ENCODE peak calls at places on chromosome 15, in four cellular contexts. One of them, this sample, is unnamed.

GRCh38 chr15:47003568-47003967 is 713.7 kb upstream of the SEMA6D start:
- DNase-seq in SK-N-SH: peak
- DNase-seq in HepG2: no peak
- DNase-seq in HCT116: no peak
- DNase-seq in this sample: no peak

GRCh38 chr15:77506311-77507150 is 85.8 kb downstream of the HMG20A start:
- DNase-seq in HepG2: no peak
- DNase-seq in HCT116: no peak
- DNase-seq in SK-N-SH: no peak
- DNase-seq in this sample: no peak

GRCh38 chr15:54810496-54810895 is 386.2 kb downstream of the RSL24D1 start:
- DNase-seq in HCT116: no peak
- DNase-seq in SK-N-SH: no peak
- DNase-seq in HepG2: no peak
- DNase-seq in this sample: no peak

GRCh38 chr15:62163397-62163796 is 1.7 kb downstream of the C2CD4B start:
- DNase-seq in SK-N-SH: no peak
- DNase-seq in HepG2: no peak
- DNase-seq in HCT116: no peak
- DNase-seq in this sample: no peak

GRCh38 chr15:60507596-60508424 is 28.9 kb upstream of the ICE2 start:
- DNase-seq in HCT116: peak
- DNase-seq in HepG2: peak
- DNase-seq in SK-N-SH: peak
- DNase-seq in this sample: peak

GRCh38 chr15:72358532-72359180 is 17.2 kb downstream of the HEXA start:
- DNase-seq in SK-N-SH: peak
- DNase-seq in HepG2: peak
- DNase-seq in HCT116: no peak
- DNase-seq in this sample: peak

GRCh38 chr15:80836223-80836622 is 57.1 kb downstream of the CEMIP start:
- DNase-seq in SK-N-SH: peak
- DNase-seq in HepG2: no peak
- DNase-seq in HCT116: no peak
- DNase-seq in this sample: no peak

GRCh38 chr15:52718551-52718950 is 39.4 kb upstream of the ATOSA start:
- DNase-seq in HCT116: no peak
- DNase-seq in HepG2: no peak
- DNase-seq in SK-N-SH: no peak
- DNase-seq in this sample: no peak

GRCh38 chr15:72342385-72342784 is 22.4 kb upstream of the CELF6 start:
- DNase-seq in HepG2: peak
- DNase-seq in SK-N-SH: peak
- DNase-seq in HCT116: peak
- DNase-seq in this sample: peak

GRCh38 chr15:58564967-58565366 is 133.2 kb downstream of the LIPC start:
- DNase-seq in SK-N-SH: no peak
- DNase-seq in HCT116: no peak
- DNase-seq in HepG2: no peak
- DNase-seq in this sample: no peak

GRCh38 chr15:20358781-20359414 is 182.7 kb downstream of the GOLGA6L6 start:
- DNase-seq in HCT116: no peak
- DNase-seq in SK-N-SH: no peak
- DNase-seq in HepG2: no peak
- DNase-seq in this sample: no peak

GRCh38 chr15:52636459-52636858 is 42.7 kb downstream of the ATOSA start:
- DNase-seq in HCT116: no peak
- DNase-seq in HepG2: no peak
- DNase-seq in SK-N-SH: no peak
- DNase-seq in this sample: no peak

GRCh38 chr15:99087405-99087943 is 17.4 kb upstream of the SYNM start:
- DNase-seq in HCT116: no peak
- DNase-seq in HepG2: no peak
- DNase-seq in SK-N-SH: no peak
- DNase-seq in this sample: no peak

GRCh38 chr15:99082798-99083197 is 22.1 kb upstream of the SYNM start:
- DNase-seq in HCT116: no peak
- DNase-seq in SK-N-SH: no peak
- DNase-seq in HepG2: no peak
- DNase-seq in this sample: no peak

GRCh38 chr15:99084965-99085364 is 19.9 kb upstream of the SYNM start:
- DNase-seq in SK-N-SH: no peak
- DNase-seq in HCT116: no peak
- DNase-seq in HepG2: no peak
- DNase-seq in this sample: no peak

GRCh38 chr15:99086327-99086667 is 18.6 kb upstream of the SYNM start:
- DNase-seq in SK-N-SH: no peak
- DNase-seq in HCT116: no peak
- DNase-seq in HepG2: no peak
- DNase-seq in this sample: no peak

GRCh38 chr15:99085413-99086326 is 19.2 kb upstream of the SYNM start:
- DNase-seq in SK-N-SH: no peak
- DNase-seq in HCT116: no peak
- DNase-seq in HepG2: no peak
- DNase-seq in this sample: no peak
- TF ChIP-seq JUND in SK-N-SH: no peak
- TF ChIP-seq JUND in HCT116: no peak
- TF ChIP-seq JUND in HepG2: no peak
- TF ChIP-seq JUND in this sample: no peak

GRCh38 chr15:41276821-41277220 is 45.8 kb downstream of the CHP1 start:
- DNase-seq in SK-N-SH: no peak
- DNase-seq in HCT116: no peak
- DNase-seq in HepG2: no peak
- DNase-seq in this sample: no peak
- TF ChIP-seq JUND in SK-N-SH: no peak
- TF ChIP-seq JUND in HCT116: no peak
- TF ChIP-seq JUND in HepG2: no peak
- TF ChIP-seq JUND in this sample: no peak

GRCh38 chr15:40197434-40197833 is 36.6 kb downstream of the BUB1B start:
- DNase-seq in SK-N-SH: no peak
- DNase-seq in HCT116: no peak
- DNase-seq in HepG2: no peak
- DNase-seq in this sample: no peak
- TF ChIP-seq JUND in SK-N-SH: no peak
- TF ChIP-seq JUND in HCT116: no peak
- TF ChIP-seq JUND in HepG2: no peak
- TF ChIP-seq JUND in this sample: no peak

DNA sequence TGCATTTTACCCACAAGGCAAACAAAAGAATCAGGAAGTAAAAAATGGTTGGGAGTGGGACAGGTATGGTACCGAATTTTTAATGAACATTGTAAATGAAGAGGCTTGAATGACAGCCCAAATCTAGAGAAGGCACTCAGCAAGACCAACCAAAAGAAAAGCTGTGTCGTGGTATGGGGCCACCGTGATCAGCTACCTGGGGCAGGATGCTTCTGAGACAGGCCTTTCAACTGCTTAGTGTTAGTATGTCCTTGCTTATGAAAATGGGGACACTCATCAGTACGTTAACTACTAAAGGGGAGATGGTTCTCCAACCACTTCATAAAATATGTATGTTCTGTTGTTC is 228.7 kb upstream of the ST8SIA2 start:
- DNase-seq in SK-N-SH: no peak
- DNase-seq in HCT116: no peak
- DNase-seq in HepG2: no peak
- DNase-seq in this sample: no peak
- TF ChIP-seq JUND in SK-N-SH: no peak
- TF ChIP-seq JUND in HCT116: no peak
- TF ChIP-seq JUND in HepG2: no peak
- TF ChIP-seq JUND in this sample: no peak

GRCh38 chr15:85760531-85761371 is 34.0 kb downstream of the KLHL25 start:
- DNase-seq in SK-N-SH: no peak
- DNase-seq in HCT116: no peak
- DNase-seq in HepG2: no peak
- DNase-seq in this sample: no peak

GRCh38 chr15:85757939-85758654 is 36.6 kb downstream of the KLHL25 start:
- DNase-seq in HCT116: no peak
- DNase-seq in SK-N-SH: no peak
- DNase-seq in HepG2: no peak
- DNase-seq in this sample: no peak

GRCh38 chr15:85760049-85760448 is 34.7 kb downstream of the KLHL25 start:
- DNase-seq in HCT116: no peak
- DNase-seq in HepG2: no peak
- DNase-seq in SK-N-SH: no peak
- DNase-seq in this sample: no peak

GRCh38 chr15:85758655-85758978 is 36.1 kb downstream of the KLHL25 start:
- DNase-seq in HepG2: no peak
- DNase-seq in HCT116: no peak
- DNase-seq in SK-N-SH: no peak
- DNase-seq in this sample: no peak

DNA sequence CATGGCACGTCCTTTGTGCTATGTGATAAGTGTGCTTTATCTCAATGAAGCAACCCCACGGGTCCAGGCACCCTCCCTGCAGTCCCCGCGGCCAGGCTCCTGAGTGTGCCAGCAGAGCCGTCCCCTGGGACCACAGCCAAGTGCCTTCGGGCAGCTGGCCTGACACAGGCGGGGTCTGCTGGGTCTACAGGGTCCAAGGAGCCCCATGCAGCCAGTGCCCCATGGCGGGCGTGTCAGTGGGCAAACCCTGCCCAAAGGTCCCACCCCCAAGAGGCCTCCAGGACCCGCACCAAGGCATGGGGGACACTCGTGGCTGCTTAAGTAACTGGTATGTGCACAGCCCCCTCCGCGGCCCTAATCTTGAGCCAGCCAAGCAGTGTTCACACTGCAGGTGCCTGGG is 35.3 kb downstream of the KLHL25 start:
- DNase-seq in HCT116: no peak
- DNase-seq in HepG2: no peak
- DNase-seq in SK-N-SH: peak
- DNase-seq in this sample: no peak
- TF ChIP-seq JUND in HCT116: no peak
- TF ChIP-seq JUND in HepG2: no peak
- TF ChIP-seq JUND in SK-N-SH: no peak
- TF ChIP-seq JUND in this sample: no peak

DNA sequence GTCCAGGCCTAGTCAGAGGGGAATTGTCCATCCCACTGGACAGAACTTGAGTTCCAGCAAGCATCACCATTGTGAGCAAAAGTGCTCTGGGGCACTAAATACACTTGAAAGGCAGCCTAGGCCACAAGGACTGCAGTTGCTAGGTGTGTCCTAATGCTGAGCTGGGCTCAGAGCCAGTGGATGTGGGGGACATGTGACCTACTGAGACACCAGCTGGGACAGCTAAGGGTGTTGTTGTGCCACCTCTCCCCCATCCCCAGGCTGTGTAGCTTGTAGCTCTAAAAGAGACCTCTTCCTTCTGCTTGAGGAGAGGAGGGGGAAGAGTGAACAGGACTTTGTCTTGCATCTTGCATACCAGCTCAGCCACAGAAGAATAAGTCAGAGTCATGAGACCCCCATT is 120.9 kb downstream of the DTWD1 start:
- DNase-seq in SK-N-SH: no peak
- DNase-seq in HepG2: no peak
- DNase-seq in HCT116: no peak
- DNase-seq in this sample: no peak
- TF ChIP-seq JUND in SK-N-SH: no peak
- TF ChIP-seq JUND in HepG2: no peak
- TF ChIP-seq JUND in HCT116: no peak
- TF ChIP-seq JUND in this sample: no peak

GRCh38 chr15:67109141-67110034 is 44.0 kb downstream of the SMAD3 start:
- DNase-seq in HepG2: peak
- DNase-seq in HCT116: no peak
- DNase-seq in SK-N-SH: no peak
- DNase-seq in this sample: no peak
- TF ChIP-seq JUND in HepG2: no peak
- TF ChIP-seq JUND in HCT116: no peak
- TF ChIP-seq JUND in SK-N-SH: no peak
- TF ChIP-seq JUND in this sample: no peak

This sample was measured in T47D.